ENCODE peak calls at places on chromosome 17, in ten cellular contexts. X, H, F, B, P, E, M, R, N and Z are unnamed samples.
A peak's percentile ranks its signal among the peaks of the same experiment; 100 is the strongest.

GRCh38 chr17:61317779-61318178 is 81.9 kb upstream of the TBX2 start:
- DNase-seq in X (no peak), H (no peak), F (peak; percentile 24), B (no peak), P (no peak), E (no peak), M (no peak), R (no peak), N (no peak), Z (no peak)

GRCh38 chr17:3685174-3685812 is 10.7 kb downstream of the P2RX5 start:
- DNase-seq in X (no peak), H (no peak), F (no peak), B (no peak), P (no peak), E (no peak), M (no peak), R (no peak), N (no peak), Z (peak; percentile 41)

GRCh38 chr17:44110823-44111633 is 12.4 kb downstream of the HDAC5 start:
- DNase-seq in X (peak; percentile 95), H (peak; percentile 86), F (peak; percentile 82), B (no peak), P (peak; percentile 87), E (peak; percentile 96), M (peak; percentile 96), R (peak; percentile 52), N (peak; percentile 96), Z (peak; percentile 69)

GRCh38 chr17:69961488-69962145 is 113.4 kb upstream of the KCNJ16 start:
- DNase-seq in X (peak; percentile 9), H (no peak), F (peak; percentile 16), B (no peak), P (peak; percentile 6), E (peak; percentile 1), M (no peak), R (no peak), N (no peak), Z (no peak)

GRCh38 chr17:76707985-76708807 is 2.6 kb downstream of the MXRA7 start:
- DNase-seq in X (peak; percentile 58), H (no peak), F (peak; percentile 84), B (no peak), P (no peak), E (no peak), M (peak; percentile 41), R (no peak), N (peak; percentile 52), Z (peak; percentile 87)

GRCh38 chr17:34781071-34781470 is 180.2 kb downstream of the CCT6B start:
- DNase-seq in X (no peak), H (no peak), F (no peak), B (no peak), P (no peak), E (no peak), M (no peak), R (no peak), N (no peak), Z (no peak)

GRCh38 chr17:67359960-67360817 is 6.2 kb downstream of the PSMD12 start:
- DNase-seq in X (peak; percentile 58), H (peak; percentile 60), F (no peak), B (peak; percentile 46), P (peak; percentile 29), E (peak; percentile 62), M (no peak), R (no peak), N (peak; percentile 67), Z (no peak)

GRCh38 chr17:21382560-21383495 is 6.7 kb downstream of the KCNJ12 start:
- DNase-seq in X (no peak), H (no peak), F (no peak), B (no peak), P (no peak), E (no peak), M (no peak), R (no peak), N (peak; percentile 83), Z (no peak)

GRCh38 chr17:32298721-32299578 is 33.3 kb downstream of the RHBDL3 start:
- DNase-seq in X (no peak), H (no peak), F (no peak), B (no peak), P (no peak), E (no peak), M (no peak), R (no peak), N (no peak), Z (no peak)

DNA sequence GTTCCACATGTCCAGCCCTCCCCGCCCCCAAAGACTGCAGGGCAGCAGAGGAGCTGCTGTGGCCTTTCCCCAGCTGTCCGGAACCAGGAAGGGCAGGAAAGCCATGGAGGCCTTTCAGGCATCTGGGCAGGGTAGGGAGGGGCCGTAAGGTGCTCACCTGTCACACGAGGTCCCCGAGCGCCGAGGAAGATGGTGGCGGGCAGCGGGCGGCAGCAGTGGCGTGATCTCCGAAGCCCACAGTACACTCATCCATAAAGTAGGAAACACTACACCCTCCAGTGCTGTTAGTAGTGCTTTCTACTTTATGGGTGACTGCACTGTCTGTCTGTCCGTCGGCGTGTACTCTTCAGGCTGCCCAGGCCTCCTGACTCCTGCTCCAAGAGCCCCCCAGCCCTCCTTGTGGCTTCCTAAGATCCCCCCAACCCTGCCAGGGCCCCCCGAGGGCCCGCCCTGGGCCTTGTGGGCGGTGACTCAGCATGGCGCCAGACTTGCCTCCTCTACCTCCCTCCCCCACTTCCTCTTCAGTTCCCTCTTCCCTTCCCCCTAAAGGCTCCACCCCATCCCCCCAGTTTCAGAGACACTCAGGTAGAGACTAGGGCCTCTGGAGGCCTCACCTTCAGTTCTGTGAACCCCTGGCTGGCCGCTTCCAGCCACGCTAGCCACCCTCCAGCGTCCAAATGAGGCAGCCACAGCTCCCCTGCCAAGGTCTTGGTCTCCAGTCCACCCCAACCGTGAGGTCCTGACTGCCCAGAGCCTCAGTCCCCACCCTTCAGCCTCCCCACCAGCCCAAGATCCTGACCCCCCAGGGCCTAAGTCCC is 2.6 kb upstream of the TSPOAP1 start:
- DNase-seq in X (peak; percentile 69), H (no peak), F (peak; percentile 12), B (no peak), P (no peak), E (peak; percentile 88), M (no peak), R (no peak), N (peak; percentile 20), Z (no peak)
- TF ChIP-seq MAX in X (peak; percentile 69), H (no peak), F (no peak), B (no peak), P (no peak), E (peak; percentile 14), M (no peak), R (peak; percentile 9), N (no peak), Z (no peak)

DNA sequence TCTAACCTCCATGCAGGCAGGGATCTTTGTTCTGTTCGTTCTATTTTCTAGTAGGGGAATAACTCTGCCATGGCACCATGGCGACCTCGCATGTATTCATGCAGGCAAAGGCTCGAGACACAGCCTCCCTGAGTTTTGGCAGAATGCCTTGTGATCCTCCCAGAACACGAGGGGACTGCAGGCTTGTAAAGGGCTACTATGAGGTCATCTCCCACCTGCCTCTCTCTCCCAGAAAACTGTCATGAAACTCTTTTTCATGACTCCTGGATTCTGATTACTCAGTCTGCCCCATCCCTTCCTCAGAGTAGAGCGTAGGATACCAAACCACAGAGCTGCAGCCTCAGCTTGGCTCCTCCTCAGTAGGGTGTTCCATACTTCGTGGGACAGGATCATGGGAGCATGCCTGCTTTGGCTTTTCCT is 64.3 kb downstream of the IGF2BP1 start:
- DNase-seq in X (no peak), H (peak; percentile 27), F (no peak), B (no peak), P (no peak), E (no peak), M (no peak), R (no peak), N (no peak), Z (no peak)
- TF ChIP-seq MAX in X (no peak), H (no peak), F (no peak), B (no peak), P (no peak), E (no peak), M (no peak), R (no peak), N (no peak), Z (no peak)

DNA sequence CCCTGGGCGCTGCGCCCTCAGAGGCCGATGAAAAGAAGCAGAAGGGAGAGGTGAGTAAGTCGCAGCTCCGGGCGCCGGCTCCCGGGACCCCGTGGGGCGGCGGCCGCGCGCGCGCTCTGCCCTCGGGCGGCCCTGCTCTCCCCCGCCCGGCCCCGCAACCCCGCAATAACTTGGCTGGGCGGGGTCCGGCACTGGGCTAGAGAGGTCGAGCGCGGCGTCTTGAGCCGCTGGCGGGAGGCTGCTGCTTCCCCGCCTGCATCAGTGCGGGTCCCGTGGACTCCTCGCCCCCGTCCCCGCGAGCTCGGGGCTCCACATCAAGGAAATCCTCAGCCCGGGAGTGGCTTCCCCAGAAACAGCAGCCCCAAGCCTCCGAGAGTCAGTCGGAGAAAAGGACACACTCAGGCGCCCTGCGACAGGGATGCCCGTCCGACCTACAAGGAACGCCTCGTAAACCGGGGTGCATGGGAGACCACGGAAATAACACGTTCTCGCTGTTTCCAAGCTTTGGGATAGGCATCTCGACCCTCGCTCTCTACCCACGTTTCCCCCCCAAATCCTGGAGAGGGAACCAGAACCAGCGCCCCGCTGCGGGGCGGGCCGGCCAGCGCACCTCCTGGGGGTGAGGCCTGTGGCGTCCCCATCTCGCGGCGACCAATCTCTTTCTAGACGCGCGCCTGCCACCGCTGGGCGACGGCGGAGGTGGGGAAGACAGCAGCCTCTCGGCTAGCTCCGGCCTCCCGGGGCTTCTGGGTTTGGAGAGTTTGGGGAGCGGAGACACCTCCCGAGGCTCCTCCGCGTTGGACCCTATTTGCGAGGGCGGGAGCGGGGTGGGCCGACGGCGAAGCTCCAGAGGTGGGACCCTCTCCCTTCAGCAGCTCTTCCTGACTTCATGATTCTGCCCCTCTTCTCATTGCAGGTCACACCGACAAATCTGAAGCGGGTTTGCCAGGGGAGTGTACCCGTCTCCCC is 809 bp upstream of the ABHD15 start:
- DNase-seq in X (peak; percentile 80), H (peak; percentile 85), F (peak; percentile 74), B (peak; percentile 27), P (peak; percentile 46), E (peak; percentile 90), M (peak; percentile 47), R (no peak), N (peak; percentile 87), Z (no peak)
- TF ChIP-seq MAX in X (no peak), H (peak; percentile 48), F (no peak), B (peak; percentile 24), P (no peak), E (no peak), M (peak; percentile 13), R (no peak), N (no peak), Z (no peak)

GRCh38 chr17:77738666-77739531 is 219.6 kb upstream of the TNRC6C start:
- DNase-seq in X (no peak), H (no peak), F (peak; percentile 7), B (no peak), P (no peak), E (peak; percentile 11), M (no peak), R (no peak), N (no peak), Z (no peak)

GRCh38 chr17:77735341-77736206 is 222.9 kb upstream of the TNRC6C start:
- DNase-seq in X (peak; percentile 41), H (no peak), F (no peak), B (no peak), P (no peak), E (no peak), M (no peak), R (no peak), N (peak; percentile 82), Z (no peak)

GRCh38 chr17:77736207-77736600 is 222.3 kb upstream of the TNRC6C start:
- DNase-seq in X (no peak), H (no peak), F (no peak), B (no peak), P (no peak), E (no peak), M (no peak), R (no peak), N (no peak), Z (peak; percentile 55)

GRCh38 chr17:77736721-77737120 is 221.8 kb upstream of the TNRC6C start:
- DNase-seq in X (no peak), H (no peak), F (no peak), B (no peak), P (no peak), E (no peak), M (no peak), R (no peak), N (no peak), Z (no peak)

GRCh38 chr17:77737442-77738265 is 220.8 kb upstream of the TNRC6C start:
- DNase-seq in X (no peak), H (no peak), F (peak; percentile 8), B (no peak), P (no peak), E (no peak), M (no peak), R (no peak), N (no peak), Z (peak; percentile 26)
- TF ChIP-seq MAX in X (no peak), H (no peak), F (no peak), B (no peak), P (no peak), E (no peak), M (no peak), R (no peak), N (no peak), Z (no peak)